ENCODE peak calls at places on chromosomes 7 and 10, in four cellular contexts. V is cardiac muscle cell, N is AG04449, R is H9. E is an unnamed sample.
A peak's percentile ranks its signal among the peaks of the same experiment; 100 is the strongest.

GRCh38 chr7:152891160-152891621 is 131.6 kb downstream of the ACTR3B start:
- DNase-seq in N (no peak), R (no peak), V (no peak), E (no peak)

GRCh38 chr7:78388982-78389381 is 590.4 kb downstream of the PHTF2 start:
- DNase-seq in N (no peak), V (no peak), R (no peak), E (no peak)

GRCh38 chr7:116912269-116912909 is 40.9 kb upstream of the ST7 start:
- DNase-seq in R (no peak), V (no peak), N (no peak), E (no peak)

GRCh38 chr10:46541017-46541661 is 15.3 kb downstream of the GPRIN2 start:
- DNase-seq in R (peak; percentile 88), N (no peak), V (peak; percentile 51), E (no peak)

GRCh38 chr7:47792521-47793121 is 155.6 kb downstream of the PKD1L1 start:
- DNase-seq in N (no peak), V (peak; percentile 61), R (no peak), E (no peak)

GRCh38 chr7:95478139-95479037 is 7.4 kb upstream of the ASB4 start:
- DNase-seq in N (no peak), V (peak; percentile 80), R (peak; percentile 41), E (no peak)

GRCh38 chr7:600935-601334 is 81.3 kb upstream of the PDGFA start:
- DNase-seq in R (no peak), N (no peak), V (no peak), E (no peak)

GRCh38 chr10:60086862-60087261 is 180.5 kb upstream of the CCDC6 start:
- DNase-seq in R (no peak), V (no peak), N (no peak), E (peak; percentile 41)

GRCh38 chr7:149809215-149809614 is 29.0 kb upstream of the ZNF862 start:
- DNase-seq in V (no peak), R (no peak), N (no peak), E (no peak)

GRCh38 chr7:120185940-120186682 is 86.9 kb upstream of the KCND2 start:
- DNase-seq in V (no peak), R (no peak), N (no peak), E (no peak)

GRCh38 chr7:16982640-16983103 is 100.9 kb upstream of the AGR3 start:
- DNase-seq in N (no peak), R (no peak), V (peak; percentile 77), E (no peak)

GRCh38 chr7:13749666-13750065 is 239.8 kb downstream of the ETV1 start:
- DNase-seq in N (no peak), V (no peak), R (no peak), E (no peak)

GRCh38 chr7:12888727-12889126 is 201.3 kb downstream of the ARL4A start:
- DNase-seq in R (no peak), V (peak; percentile 46), N (no peak), E (no peak)

GRCh38 chr10:124557648-124558338 is 96.2 kb downstream of the LHPP start:
- DNase-seq in N (no peak), R (no peak), V (peak; percentile 13), E (no peak)

GRCh38 chr7:465710-466400 is 53.8 kb downstream of the PDGFA start:
- DNase-seq in R (no peak), N (no peak), V (no peak), E (no peak)

GRCh38 chr7:100120518-100121085 is 1.2 kb downstream of the CNPY4 start:
- DNase-seq in R (no peak), N (no peak), V (no peak), E (no peak)

GRCh38 chr7:100118388-100119074 is 627 bp downstream of the TAF6 start:
- DNase-seq in N (no peak), V (no peak), R (no peak), E (peak; percentile 33)

GRCh38 chr7:100122067-100122466 is 2.6 kb downstream of the CNPY4 start:
- DNase-seq in R (no peak), V (no peak), N (no peak), E (no peak)

GRCh38 chr7:100119075-100119700 is at the start of the genes CNPY4 and TAF6:
- DNase-seq in N (peak; percentile 72), R (peak; percentile 95), V (peak; percentile 98), E (peak; percentile 98)

GRCh38 chr7:100119701-100120517 is 475 bp downstream of the CNPY4 start:
- DNase-seq in N (no peak), R (peak; percentile 76), V (peak; percentile 72), E (peak; percentile 85)
- TF ChIP-seq CTCF in N (no peak), R (no peak), V (no peak), E (no peak)

DNA sequence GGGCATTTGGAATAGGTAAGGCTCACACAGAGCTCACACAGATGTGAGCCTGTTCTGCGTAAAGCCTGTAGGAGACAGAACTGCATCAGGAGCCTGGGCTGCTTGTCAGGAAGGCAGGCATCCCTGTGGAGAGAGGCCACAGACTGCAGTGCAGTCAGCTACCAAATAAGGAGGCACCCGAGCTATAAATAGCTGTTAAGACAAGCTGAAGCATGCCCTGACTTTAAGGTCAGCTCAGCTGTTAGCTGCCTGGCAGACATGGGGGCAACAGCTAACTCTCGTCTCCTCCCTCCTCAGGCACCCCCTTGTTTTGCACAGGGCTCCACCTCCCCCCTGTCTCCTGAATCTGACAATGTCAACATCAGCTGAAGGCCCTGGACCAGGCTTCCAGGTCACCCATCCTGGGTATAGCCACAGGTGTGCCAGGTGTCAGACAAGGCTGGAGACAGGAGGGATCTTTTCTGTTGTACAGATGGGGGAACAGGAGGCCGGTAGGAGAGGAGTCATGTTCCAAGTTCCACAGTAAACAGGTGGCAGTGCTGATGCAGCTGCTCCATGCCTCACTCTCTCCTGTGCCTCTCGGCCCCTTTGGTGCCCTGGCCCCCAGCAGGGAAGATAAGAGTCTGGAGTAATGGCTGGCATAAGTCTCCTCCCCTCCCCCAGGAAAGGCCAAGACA is 27.6 kb upstream of the MKRN1 start:
- DNase-seq in N (peak; percentile 68), R (peak; percentile 70), V (peak; percentile 55), E (no peak)
- TF ChIP-seq CTCF in N (peak; percentile 20), R (peak; percentile 29), V (no peak), E (no peak)

DNA sequence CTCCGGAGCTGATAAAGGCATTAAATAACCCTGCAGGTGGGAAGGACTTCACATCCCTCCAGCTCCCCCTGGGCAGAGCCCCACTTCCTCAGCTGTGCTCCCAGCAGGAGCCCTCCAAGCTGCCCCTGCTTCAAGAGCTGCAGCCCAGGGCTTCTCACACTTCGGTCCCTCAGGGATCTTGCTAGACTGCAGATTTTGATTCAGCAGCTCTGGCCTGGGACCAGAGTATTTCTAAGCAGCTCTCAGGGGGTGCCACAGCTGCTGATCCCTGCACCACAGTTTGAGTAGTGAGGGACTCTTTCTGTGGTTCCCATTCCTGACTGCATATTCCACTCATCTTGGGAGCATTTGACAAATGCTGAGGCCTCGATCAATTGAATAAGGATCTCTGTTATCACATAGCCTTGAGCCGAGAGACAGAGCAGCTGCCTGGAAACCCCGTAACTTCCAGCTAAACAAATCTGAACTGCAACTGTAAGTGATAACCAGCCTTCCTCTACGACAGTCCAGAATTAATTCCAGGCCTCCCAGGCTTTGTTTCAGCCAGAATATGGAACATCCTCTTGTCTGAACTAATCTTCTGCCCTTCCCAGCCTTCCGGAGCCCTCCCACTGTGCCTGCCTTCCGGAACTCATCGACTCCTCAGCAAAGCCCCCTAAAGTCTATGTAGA is 161.4 kb downstream of the CCDC3 start:
- DNase-seq in N (no peak), V (peak; percentile 42), R (no peak), E (no peak)
- TF ChIP-seq CTCF in N (no peak), V (no peak), R (no peak), E (no peak)

GRCh38 chr7:27564881-27565482 is 97.7 kb downstream of the HIBADH start:
- DNase-seq in R (peak; percentile 43), V (no peak), N (no peak), E (no peak)

GRCh38 chr7:27555670-27556069 is 107.0 kb downstream of the HIBADH start:
- DNase-seq in V (no peak), N (no peak), R (no peak), E (no peak)

GRCh38 chr7:27554826-27555225 is 107.9 kb downstream of the HIBADH start:
- DNase-seq in V (no peak), R (no peak), N (no peak), E (no peak)

DNA sequence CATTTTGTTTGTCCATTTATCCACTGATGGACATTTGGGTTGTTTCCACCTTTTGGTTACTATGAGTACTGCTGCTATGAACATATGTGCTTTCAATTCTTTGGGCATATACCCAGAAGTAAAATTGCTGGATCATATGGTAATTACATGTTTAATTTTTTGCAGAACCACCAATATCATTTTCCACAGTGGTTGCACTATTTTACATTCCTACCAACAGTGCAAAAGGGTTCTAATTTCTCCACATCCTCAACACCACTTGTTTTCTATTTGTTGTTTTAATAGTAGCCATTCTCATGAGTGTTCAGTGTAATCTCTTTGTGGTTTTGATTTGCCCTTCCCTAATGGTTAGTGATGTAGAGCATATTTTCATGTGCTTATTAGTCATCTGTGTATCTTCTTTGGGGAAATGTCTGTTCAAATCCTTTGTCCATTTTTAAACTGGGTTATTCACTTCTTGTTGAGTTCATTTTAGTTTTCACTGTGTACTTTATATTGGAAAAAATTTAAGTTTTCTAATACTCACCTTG is 101.9 kb downstream of the HIBADH start:
- DNase-seq in R (no peak), V (peak; percentile 78), N (peak; percentile 78), E (no peak)
- TF ChIP-seq CTCF in R (no peak), V (peak; percentile 17), N (no peak), E (no peak)

DNA sequence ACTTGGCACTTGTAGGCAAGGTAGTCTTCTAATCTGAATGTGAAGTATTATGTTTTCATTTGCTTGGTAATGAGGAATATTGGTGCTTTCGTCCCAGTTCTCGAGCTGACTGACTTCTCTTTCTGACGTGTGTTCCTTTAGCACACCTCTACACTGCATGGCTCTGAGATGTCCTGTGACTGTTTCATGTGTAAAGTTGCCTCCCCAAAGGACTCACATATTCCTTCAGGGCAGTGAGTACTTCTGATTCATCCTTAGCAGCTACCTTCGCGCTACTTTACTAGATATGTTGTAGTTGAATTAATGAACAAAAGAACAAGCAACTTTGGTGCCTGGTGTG is 113.7 kb downstream of the EGFR start:
- DNase-seq in N (no peak), V (no peak), R (no peak), E (no peak)
- TF ChIP-seq CTCF in N (no peak), V (no peak), R (no peak), E (no peak)

E was measured in GM13977.